ENCODE peak calls at places on chromosome X, in six cellular contexts. S, M, T, E, X and W are unnamed samples. For H3K27me3, the result is how much of the 10 kb centered on the place peaks cover.

GRCh38 chrX:57752866-57753265 is 72.8 kb upstream of the NLRP2B start:
- DNase-seq in T (no peak), X (peak), E (no peak), S (no peak), M (no peak), W (no peak)

GRCh38 chrX:47180346-47180745 is 13.3 kb upstream of the UBA1 start:
- DNase-seq in E (no peak), M (peak), T (no peak), S (no peak), X (no peak), W (no peak)

GRCh38 chrX:132415012-132415411 is 73.8 kb downstream of the MBNL3 start:
- DNase-seq in M (no peak), T (no peak), X (no peak), S (no peak), E (no peak), W (no peak)

GRCh38 chrX:103376118-103376978 is at the start of gene BEX3:
- DNase-seq in T (peak), E (peak), X (peak), S (peak), M (peak), W (peak)

GRCh38 chrX:135740683-135741149 is 27.3 kb downstream of the CT45A3 start:
- DNase-seq in T (peak), X (peak), S (no peak), M (peak), E (peak), W (peak)

GRCh38 chrX:134688181-134688580 is 29.9 kb upstream of the PLAC1 start:
- DNase-seq in S (no peak), M (no peak), T (no peak), X (no peak), E (no peak), W (no peak)

GRCh38 chrX:106168107-106168506 is at the start of gene PWWP3B:
- DNase-seq in E (no peak), M (no peak), T (no peak), S (no peak), X (peak), W (peak)

GRCh38 chrX:50691820-50692219 is 122.2 kb downstream of the SHROOM4 start:
- DNase-seq in X (peak), S (no peak), E (peak), M (no peak), T (peak), W (no peak)

GRCh38 chrX:108022491-108023089 is 22.3 kb upstream of the VSIG1 start:
- DNase-seq in M (no peak), S (no peak), T (no peak), E (no peak), X (no peak), W (no peak)

GRCh38 chrX:17860179-17860780 is 818 bp downstream of the RAI2 start:
- DNase-seq in E (no peak), S (no peak), T (peak), M (no peak), X (no peak), W (no peak)

GRCh38 chrX:110758781-110759180 is 36.8 kb downstream of the CHRDL1 start:
- DNase-seq in T (no peak), M (no peak), S (no peak), E (no peak), X (no peak), W (no peak)

GRCh38 chrX:17377047-17377692 is 2.2 kb downstream of the NHS start:
- DNase-seq in X (peak), S (no peak), E (no peak), M (peak), T (peak), W (no peak)

GRCh38 chrX:72685810-72686465 is 28.2 kb downstream of the PHKA1 start:
- DNase-seq in X (no peak), S (no peak), T (no peak), E (no peak), M (no peak), W (no peak)

GRCh38 chrX:13043938-13044337 is 482 bp downstream of the FAM9C start:
- DNase-seq in T (peak), E (no peak), S (no peak), M (no peak), X (no peak), W (no peak)

GRCh38 chrX:23981711-23982110 is 45.3 kb downstream of the KLHL15 start:
- DNase-seq in S (no peak), T (no peak), E (no peak), M (no peak), X (no peak), W (no peak)

GRCh38 chrX:18668059-18668458 is 3.8 kb downstream of the RS1 start:
- DNase-seq in X (no peak), E (no peak), S (no peak), T (no peak), M (no peak), W (no peak)

GRCh38 chrX:107450823-107451509 is 1.5 kb downstream of the FRMPD3 start:
- DNase-seq in M (no peak), S (no peak), T (no peak), E (no peak), X (peak), W (no peak)

GRCh38 chrX:130120746-130121504 is 10.6 kb upstream of the ELF4 start:
- DNase-seq in S (peak), X (peak), E (peak), T (peak), M (peak), W (peak)

GRCh38 chrX:17788439-17788838 is 51.1 kb downstream of the SCML1 start:
- DNase-seq in T (peak), M (peak), S (no peak), E (peak), X (peak), W (no peak)

GRCh38 chrX:17474892-17475291 is 99.9 kb downstream of the NHS start:
- DNase-seq in E (no peak), T (no peak), S (no peak), M (no peak), X (no peak), W (no peak)

GRCh38 chrX:44569122-44569521 is 26.5 kb upstream of the FUNDC1 start:
- DNase-seq in X (no peak), E (no peak), M (no peak), T (no peak), S (no peak), W (no peak)

GRCh38 chrX:23066588-23067281 is 67.0 kb downstream of the DDX53 start:
- DNase-seq in M (no peak), T (no peak), X (no peak), S (no peak), E (no peak), W (no peak)

GRCh38 chrX:65451663-65452062 is 82.9 kb downstream of the LAS1L start:
- DNase-seq in E (peak), M (no peak), S (no peak), T (peak), X (no peak), W (no peak)

GRCh38 chrX:41386222-41386990 is 52.4 kb downstream of the DDX3X start:
- DNase-seq in M (peak), X (no peak), T (no peak), S (no peak), E (no peak), W (no peak)

GRCh38 chrX:69605521-69605920 is 10.4 kb upstream of the EDA start:
- DNase-seq in X (no peak), M (no peak), S (no peak), T (no peak), E (no peak), W (no peak)
- H3K27me3 ChIP-seq in X (under half), M (under half), S (under half), T (under half), E (under half), W (under half)

GRCh38 chrX:55118574-55118973 is 29.8 kb downstream of the PAGE2 start:
- DNase-seq in M (no peak), X (no peak), S (no peak), E (peak), T (no peak), W (no peak)

GRCh38 chrX:55120767-55121358 is 32.0 kb downstream of the PAGE2 start:
- DNase-seq in S (no peak), X (no peak), T (no peak), M (no peak), E (no peak), W (no peak)

GRCh38 chrX:55119271-55119670 is 30.5 kb downstream of the PAGE2 start:
- DNase-seq in T (no peak), X (no peak), M (no peak), S (no peak), E (no peak), W (no peak)

GRCh38 chrX:55119712-55120111 is 30.9 kb downstream of the PAGE2 start:
- DNase-seq in X (no peak), E (no peak), M (no peak), T (no peak), S (no peak), W (no peak)
- H3K27me3 ChIP-seq in X (under half), E (under half), M (under half), T (under half), S (under half), W (under half)

GRCh38 chrX:51760657-51761056 is 17.4 kb downstream of the GSPT2 start:
- DNase-seq in T (no peak), M (no peak), S (no peak), X (no peak), E (no peak), W (no peak)

GRCh38 chrX:51766546-51766945 is 23.3 kb downstream of the GSPT2 start:
- DNase-seq in S (no peak), T (no peak), M (no peak), E (no peak), X (no peak), W (no peak)
- H3K27me3 ChIP-seq in S (under half), T (under half), M (under half), E (under half), X (under half), W (under half)

GRCh38 chrX:131402124-131402811 is 113.2 kb upstream of the IGSF1 start:
- DNase-seq in X (no peak), T (no peak), M (no peak), S (no peak), E (no peak), W (no peak)
- H3K27me3 ChIP-seq in X (under half), T (under half), M (under half), S (under half), E (under half), W (under half)

GRCh38 chrX:34586936-34587335 is 70.1 kb downstream of the TMEM47 start:
- DNase-seq in S (no peak), T (no peak), X (no peak), E (no peak), M (no peak), W (no peak)
- H3K27me3 ChIP-seq in S (under half), T (under half), X (under half), E (under half), M (under half), W (under half)

GRCh38 chrX:140501940-140502468 is 2.9 kb downstream of the SOX3 start:
- DNase-seq in X (peak), M (no peak), T (no peak), S (no peak), E (no peak), W (no peak)

GRCh38 chrX:140503714-140504351 is 1.0 kb downstream of the SOX3 start:
- DNase-seq in X (peak), M (peak), E (no peak), T (peak), S (no peak), W (no peak)

GRCh38 chrX:140501321-140501720 is 3.5 kb downstream of the SOX3 start:
- DNase-seq in S (no peak), M (no peak), X (peak), E (no peak), T (no peak), W (no peak)

GRCh38 chrX:140503230-140503585 is 1.7 kb downstream of the SOX3 start:
- DNase-seq in E (no peak), M (no peak), T (peak), X (no peak), S (no peak), W (no peak)

GRCh38 chrX:140502491-140503229 is 2.2 kb downstream of the SOX3 start:
- DNase-seq in M (no peak), E (no peak), S (no peak), X (no peak), T (peak), W (no peak)
- H3K27me3 ChIP-seq in M (under half), E (under half), S (under half), X (under half), T (half or more), W (under half)